ENCODE peak calls at places on chromosomes 6 and 20, in eight cellular contexts. P, B, W, D, J, M, L and S are unnamed samples.

GRCh38 chr6:137927777-137928218 is 60.7 kb downstream of the TNFAIP3 start:
- DNase-seq in L (peak), M (no peak), B (no peak), P (no peak), J (peak), D (peak), W (no peak), S (no peak)

GRCh38 chr6:126252154-126252553 is 87.8 kb upstream of the CENPW start:
- DNase-seq in M (no peak), L (no peak), B (no peak), P (no peak), J (no peak), D (no peak), W (no peak), S (no peak)

GRCh38 chr6:10531942-10532341 is 10.8 kb downstream of the GCNT2 start:
- DNase-seq in L (peak), M (no peak), B (no peak), P (no peak), D (no peak), J (no peak), W (no peak), S (no peak)

GRCh38 chr20:37581246-37581645 is 53.6 kb upstream of the BLCAP start:
- DNase-seq in D (no peak), B (no peak), L (no peak), W (no peak), P (no peak), J (no peak), M (no peak), S (no peak)

GRCh38 chr6:130457605-130458004 is 91.8 kb downstream of the TMEM200A start:
- DNase-seq in L (no peak), B (no peak), W (no peak), M (no peak), D (no peak), P (no peak), J (no peak), S (no peak)

GRCh38 chr6:158910484-158911075 is 89.4 kb downstream of the RSPH3 start:
- DNase-seq in W (no peak), J (no peak), P (no peak), L (peak), M (no peak), D (no peak), B (no peak), S (no peak)

GRCh38 chr6:128098000-128098581 is 197.2 kb upstream of the THEMIS start:
- DNase-seq in L (peak), M (no peak), B (no peak), D (peak), W (no peak), J (no peak), P (no peak), S (no peak)

GRCh38 chr6:69584536-69584912 is 212.3 kb downstream of the LMBRD1 start:
- DNase-seq in J (no peak), P (no peak), D (no peak), B (no peak), L (no peak), W (no peak), M (no peak), S (no peak)

GRCh38 chr20:51422912-51423667 is 119.4 kb downstream of the NFATC2 start:
- DNase-seq in M (no peak), J (no peak), D (no peak), L (peak), P (no peak), W (no peak), B (no peak), S (no peak)

GRCh38 chr6:83868639-83869038 is 9.2 kb downstream of the CYB5R4 start:
- DNase-seq in W (no peak), B (no peak), D (peak), L (no peak), M (no peak), J (no peak), P (no peak), S (no peak)

GRCh38 chr6:74578339-74578738 is 627.5 kb downstream of the COL12A1 start:
- DNase-seq in W (no peak), L (no peak), M (no peak), J (no peak), P (no peak), D (peak), B (no peak), S (no peak)

GRCh38 chr6:22896716-22897115 is 327.4 kb downstream of the HDGFL1 start:
- DNase-seq in W (no peak), L (no peak), J (no peak), P (no peak), M (no peak), B (no peak), D (no peak), S (no peak)

GRCh38 chr6:48474136-48474535 is 363.1 kb upstream of the PTCHD4 start:
- DNase-seq in P (no peak), M (no peak), L (no peak), W (no peak), J (no peak), B (no peak), D (no peak), S (no peak)

GRCh38 chr20:53104889-53105288 is 132.7 kb downstream of the TSHZ2 start:
- DNase-seq in D (no peak), J (no peak), L (no peak), B (no peak), M (no peak), P (no peak), W (no peak), S (no peak)

GRCh38 chr6:122049341-122049740 is 350.1 kb upstream of the HSF2 start:
- DNase-seq in P (no peak), L (no peak), D (peak), B (no peak), M (no peak), J (no peak), W (no peak), S (no peak)

GRCh38 chr6:166419268-166419667 is 36.5 kb upstream of the MPC1 start:
- DNase-seq in B (no peak), L (peak), D (no peak), M (no peak), P (no peak), W (no peak), J (no peak), S (no peak)